ENCODE peak calls at places on chromosomes 11 and 22, in five cellular contexts. One of them, this sample, is unnamed.

GRCh38 chr11:113556036-113556435 is 80.8 kb upstream of the DRD2 start:
- DNase-seq in uterus: no peak
- DNase-seq in fibroblast of the aortic adventitia: no peak
- DNase-seq in bronchial epithelial cell: no peak
- DNase-seq in IMR-90: no peak
- DNase-seq in this sample: no peak

GRCh38 chr11:31821779-31822574 is 10.9 kb upstream of the PAX6 start:
- DNase-seq in uterus: no peak
- DNase-seq in bronchial epithelial cell: no peak
- DNase-seq in IMR-90: no peak
- DNase-seq in fibroblast of the aortic adventitia: no peak
- DNase-seq in this sample: no peak

GRCh38 chr11:129959687-129960086 is 42.9 kb downstream of the PRDM10 start:
- DNase-seq in bronchial epithelial cell: no peak
- DNase-seq in fibroblast of the aortic adventitia: no peak
- DNase-seq in IMR-90: no peak
- DNase-seq in uterus: no peak
- DNase-seq in this sample: no peak

GRCh38 chr22:35838849-35839646 is 121.4 kb downstream of the APOL5 start:
- DNase-seq in IMR-90: peak
- DNase-seq in bronchial epithelial cell: peak
- DNase-seq in uterus: peak
- DNase-seq in fibroblast of the aortic adventitia: peak
- DNase-seq in this sample: peak

GRCh38 chr11:66956689-66957290 is 1.4 kb downstream of the PC start:
- DNase-seq in bronchial epithelial cell: peak
- DNase-seq in fibroblast of the aortic adventitia: peak
- DNase-seq in IMR-90: peak
- DNase-seq in uterus: no peak
- DNase-seq in this sample: no peak

GRCh38 chr11:123478352-123478986 is 48.4 kb downstream of the GRAMD1B start:
- DNase-seq in IMR-90: peak
- DNase-seq in fibroblast of the aortic adventitia: peak
- DNase-seq in bronchial epithelial cell: peak
- DNase-seq in uterus: peak
- DNase-seq in this sample: peak

GRCh38 chr22:23763579-23764331 is 965 bp downstream of the C22orf15 start:
- DNase-seq in uterus: no peak
- DNase-seq in fibroblast of the aortic adventitia: no peak
- DNase-seq in bronchial epithelial cell: no peak
- DNase-seq in IMR-90: no peak
- DNase-seq in this sample: no peak

GRCh38 chr11:74739546-74740270 is 8.5 kb upstream of the CHRDL2 start:
- DNase-seq in IMR-90: peak
- DNase-seq in uterus: peak
- DNase-seq in bronchial epithelial cell: peak
- DNase-seq in fibroblast of the aortic adventitia: peak
- DNase-seq in this sample: peak

GRCh38 chr11:3026803-3027202 is 30.4 kb downstream of the CARS1 start:
- DNase-seq in fibroblast of the aortic adventitia: no peak
- DNase-seq in IMR-90: no peak
- DNase-seq in uterus: no peak
- DNase-seq in bronchial epithelial cell: no peak
- DNase-seq in this sample: no peak

GRCh38 chr11:1233351-1234053 is 10.6 kb downstream of the MUC5B start:
- DNase-seq in IMR-90: no peak
- DNase-seq in bronchial epithelial cell: no peak
- DNase-seq in uterus: no peak
- DNase-seq in fibroblast of the aortic adventitia: no peak
- DNase-seq in this sample: no peak

GRCh38 chr22:24588370-24588755 is 4.5 kb downstream of the LRRC75B start:
- DNase-seq in uterus: no peak
- DNase-seq in fibroblast of the aortic adventitia: no peak
- DNase-seq in bronchial epithelial cell: no peak
- DNase-seq in IMR-90: no peak
- DNase-seq in this sample: no peak

GRCh38 chr22:31075961-31076360 is 5.2 kb upstream of the SMTN start:
- DNase-seq in uterus: peak
- DNase-seq in IMR-90: peak
- DNase-seq in fibroblast of the aortic adventitia: peak
- DNase-seq in bronchial epithelial cell: no peak
- DNase-seq in this sample: no peak

GRCh38 chr11:95659088-95659487 is 130.5 kb downstream of the FAM76B start:
- DNase-seq in uterus: no peak
- DNase-seq in bronchial epithelial cell: peak
- DNase-seq in fibroblast of the aortic adventitia: no peak
- DNase-seq in IMR-90: peak
- DNase-seq in this sample: no peak

GRCh38 chr11:112227002-112227401 is 774 bp downstream of the PTS start:
- DNase-seq in fibroblast of the aortic adventitia: peak
- DNase-seq in IMR-90: peak
- DNase-seq in uterus: no peak
- DNase-seq in bronchial epithelial cell: peak
- DNase-seq in this sample: no peak

GRCh38 chr11:119472186-119472855 is 49.3 kb upstream of the THY1 start:
- DNase-seq in bronchial epithelial cell: no peak
- DNase-seq in fibroblast of the aortic adventitia: peak
- DNase-seq in IMR-90: peak
- DNase-seq in uterus: no peak
- DNase-seq in this sample: no peak

GRCh38 chr11:80317612-80318011 is 876.8 kb upstream of the TENM4 start:
- DNase-seq in bronchial epithelial cell: no peak
- DNase-seq in IMR-90: no peak
- DNase-seq in uterus: no peak
- DNase-seq in fibroblast of the aortic adventitia: no peak
- DNase-seq in this sample: no peak

GRCh38 chr22:35634015-35634414 is 14.2 kb upstream of the APOL6 start:
- DNase-seq in IMR-90: no peak
- DNase-seq in uterus: no peak
- DNase-seq in fibroblast of the aortic adventitia: no peak
- DNase-seq in bronchial epithelial cell: no peak
- DNase-seq in this sample: no peak

GRCh38 chr11:73532310-73532709 is 65.6 kb downstream of the FAM168A start:
- DNase-seq in fibroblast of the aortic adventitia: no peak
- DNase-seq in bronchial epithelial cell: peak
- DNase-seq in IMR-90: peak
- DNase-seq in uterus: no peak
- DNase-seq in this sample: no peak

GRCh38 chr11:41622707-41623359 is 163.4 kb upstream of the LRRC4C start:
- DNase-seq in IMR-90: no peak
- DNase-seq in fibroblast of the aortic adventitia: no peak
- DNase-seq in uterus: no peak
- DNase-seq in bronchial epithelial cell: no peak
- DNase-seq in this sample: no peak

GRCh38 chr22:43001271-43002197 is 13.4 kb downstream of the PACSIN2 start:
- DNase-seq in uterus: no peak
- DNase-seq in fibroblast of the aortic adventitia: peak
- DNase-seq in bronchial epithelial cell: no peak
- DNase-seq in IMR-90: no peak
- DNase-seq in this sample: peak

GRCh38 chr22:39724390-39724789 is 153.8 kb downstream of the CACNA1I start:
- DNase-seq in fibroblast of the aortic adventitia: no peak
- DNase-seq in bronchial epithelial cell: peak
- DNase-seq in IMR-90: no peak
- DNase-seq in uterus: no peak
- DNase-seq in this sample: no peak

DNA sequence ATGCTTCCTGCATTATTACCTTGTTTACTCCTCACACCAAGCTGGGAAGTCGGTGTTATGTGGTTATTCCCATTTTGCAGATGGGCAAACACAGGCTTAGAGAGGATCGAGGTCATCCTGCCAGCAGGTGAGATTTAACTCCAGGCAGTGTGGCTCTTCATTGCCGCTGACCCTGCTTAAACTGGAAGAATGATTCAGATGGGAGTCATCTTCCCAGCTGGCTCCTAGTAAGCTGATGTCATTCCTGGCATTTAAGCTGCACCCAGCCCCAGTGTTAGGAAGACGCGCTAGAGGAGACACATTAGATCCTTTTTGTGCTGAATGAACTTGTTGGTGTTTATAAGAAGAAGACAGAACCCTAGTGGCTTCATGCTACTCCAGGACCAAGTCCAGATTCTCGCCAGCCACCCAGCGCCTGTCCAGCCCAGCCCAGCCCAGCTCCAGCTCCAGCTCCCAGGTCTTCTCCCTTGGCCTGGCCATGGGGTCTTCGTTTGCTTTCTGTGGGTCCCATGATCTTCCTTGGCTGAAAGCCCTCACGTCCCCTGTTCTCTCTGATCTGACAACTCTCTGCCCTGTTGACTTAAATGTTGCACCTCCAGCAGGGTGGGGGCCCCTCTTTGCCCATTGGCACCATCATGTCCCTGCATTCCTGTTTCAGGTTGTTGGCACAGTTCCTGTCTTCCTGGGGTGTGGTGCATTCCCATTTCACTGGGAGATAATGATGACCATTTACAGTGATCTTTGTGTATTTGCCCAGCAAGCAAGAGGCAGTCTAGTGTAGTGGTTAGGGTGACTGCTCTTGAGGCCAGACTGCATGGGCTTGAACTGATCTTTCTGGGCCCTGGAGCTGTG is 13.6 kb downstream of the PARVB start:
- DNase-seq in bronchial epithelial cell: peak
- DNase-seq in IMR-90: peak
- DNase-seq in uterus: peak
- DNase-seq in fibroblast of the aortic adventitia: peak
- DNase-seq in this sample: peak
- H3K4me3 ChIP-seq in bronchial epithelial cell: no peak
- H3K4me3 ChIP-seq in IMR-90: no peak
- H3K4me3 ChIP-seq in uterus: no peak
- H3K4me3 ChIP-seq in fibroblast of the aortic adventitia: no peak
- H3K4me3 ChIP-seq in this sample: no peak

GRCh38 chr22:45934659-45935341 is 42.2 kb downstream of the WNT7B start:
- DNase-seq in bronchial epithelial cell: peak
- DNase-seq in uterus: no peak
- DNase-seq in fibroblast of the aortic adventitia: peak
- DNase-seq in IMR-90: peak
- DNase-seq in this sample: no peak
- H3K4me3 ChIP-seq in bronchial epithelial cell: peak
- H3K4me3 ChIP-seq in uterus: no peak
- H3K4me3 ChIP-seq in fibroblast of the aortic adventitia: peak
- H3K4me3 ChIP-seq in IMR-90: peak
- H3K4me3 ChIP-seq in this sample: no peak

GRCh38 chr11:70646272-70647049 is 248.1 kb downstream of the CTTN start:
- DNase-seq in IMR-90: no peak
- DNase-seq in fibroblast of the aortic adventitia: no peak
- DNase-seq in bronchial epithelial cell: no peak
- DNase-seq in uterus: no peak
- DNase-seq in this sample: no peak
- H3K4me3 ChIP-seq in IMR-90: no peak
- H3K4me3 ChIP-seq in fibroblast of the aortic adventitia: no peak
- H3K4me3 ChIP-seq in bronchial epithelial cell: no peak
- H3K4me3 ChIP-seq in uterus: no peak
- H3K4me3 ChIP-seq in this sample: no peak

GRCh38 chr22:50112151-50113118 is 22.6 kb downstream of the MOV10L1 start:
- DNase-seq in uterus: no peak
- DNase-seq in IMR-90: peak
- DNase-seq in bronchial epithelial cell: peak
- DNase-seq in fibroblast of the aortic adventitia: peak
- DNase-seq in this sample: peak
- H3K4me3 ChIP-seq in uterus: no peak
- H3K4me3 ChIP-seq in IMR-90: no peak
- H3K4me3 ChIP-seq in bronchial epithelial cell: no peak
- H3K4me3 ChIP-seq in fibroblast of the aortic adventitia: no peak
- H3K4me3 ChIP-seq in this sample: no peak

DNA sequence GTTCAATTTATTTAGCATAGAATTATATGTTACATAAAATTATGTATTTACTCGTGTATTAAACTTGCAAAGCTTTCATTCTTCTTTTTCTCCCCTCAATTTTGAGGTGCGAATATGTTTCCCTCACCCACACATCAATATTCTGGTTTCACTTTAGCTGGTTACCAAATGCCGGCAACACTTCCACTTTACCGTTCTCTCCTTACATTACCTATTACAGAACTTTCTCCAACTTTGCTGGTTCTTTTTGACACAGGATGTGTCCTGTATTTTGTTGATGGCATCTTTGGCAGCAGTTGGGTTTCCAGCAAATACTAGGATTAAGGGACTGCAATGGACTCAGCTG is 84.9 kb downstream of the PRR5L start:
- DNase-seq in uterus: no peak
- DNase-seq in fibroblast of the aortic adventitia: no peak
- DNase-seq in bronchial epithelial cell: no peak
- DNase-seq in IMR-90: no peak
- DNase-seq in this sample: no peak
- H3K4me3 ChIP-seq in uterus: no peak
- H3K4me3 ChIP-seq in fibroblast of the aortic adventitia: no peak
- H3K4me3 ChIP-seq in bronchial epithelial cell: no peak
- H3K4me3 ChIP-seq in IMR-90: no peak
- H3K4me3 ChIP-seq in this sample: no peak